ENCODE peak calls at places on chromosomes 5 and 9, in five cellular contexts. Z is stimulated activated CD4-positive, alpha-beta T cell treated with anti-CD3 and anti-CD28 coated beads, Interleukin-12 subunit alpha, Interleukin-12 subunit beta, amount 100 ng/mL, for 4 hours; W is body of pancreas; M is HEK293T; I is left ventricle myocardium inferior. Y is an unnamed sample.

GRCh38 chr9:129415954-129416651 is 204.8 kb downstream of the C9orf50 start:
- DNase-seq in M (no peak), Z (no peak), I (no peak), W (no peak), Y (no peak)

GRCh38 chr9:70525553-70525952 is 111.1 kb upstream of the KLF9 start:
- DNase-seq in Z (no peak), I (no peak), W (no peak), M (no peak), Y (no peak)

GRCh38 chr5:64742821-64743220 is 25.7 kb downstream of the SREK1IP1 start:
- DNase-seq in M (no peak), W (no peak), I (no peak), Z (no peak), Y (no peak)

GRCh38 chr9:122124048-122124447 is 30.9 kb upstream of the TTLL11 start:
- DNase-seq in W (no peak), I (no peak), Z (no peak), M (no peak), Y (no peak)

GRCh38 chr9:113708821-113709713 is 167.0 kb upstream of the ZNF618 start:
- DNase-seq in Z (no peak), W (peak; percentile 48), I (no peak), M (no peak), Y (no peak)

GRCh38 chr5:7094626-7095025 is 301.3 kb upstream of the ADCY2 start:
- DNase-seq in I (no peak), Z (no peak), W (no peak), M (no peak), Y (no peak)

GRCh38 chr5:40603378-40603777 is 76.3 kb upstream of the PTGER4 start:
- DNase-seq in I (no peak), M (no peak), Z (no peak), W (no peak), Y (no peak)

GRCh38 chr5:31382051-31382878 is 149.6 kb downstream of the DROSHA start:
- DNase-seq in Z (no peak), I (no peak), W (no peak), M (no peak), Y (no peak)

GRCh38 chr5:173498286-173498685 is 118.2 kb downstream of the BOD1 start:
- DNase-seq in W (peak; percentile 46), Z (no peak), I (peak; percentile 45), M (no peak), Y (no peak)

GRCh38 chr9:91047529-91047928 is 245.9 kb downstream of the SYK start:
- DNase-seq in I (no peak), Z (peak; percentile 36), W (no peak), M (no peak), Y (no peak)

GRCh38 chr5:32312194-32312681 is 501 bp downstream of the MTMR12 start:
- DNase-seq in M (peak; percentile 52), W (peak; percentile 76), Z (peak; percentile 28), I (peak; percentile 73), Y (no peak)

Y was measured in NCI-H2081 treated with DMSO at 0.1 percent for 48 hours.